ENCODE peak calls at places on chromosomes 4 and X, in seven cellular contexts. D is A549, X is MM.1S, G is OCI-LY7, B is mammary epithelial cell, N is neuronal stem cell, R is trophoblast cell. U is an unnamed sample.

GRCh38 chr4:67638157-67638556 is 62.8 kb downstream of the UBA6 start:
- DNase-seq in X (no peak), D (no peak), N (no peak), G (no peak), R (no peak), B (no peak), U (no peak)

GRCh38 chr4:75321484-75321883 is 192.7 kb downstream of the RCHY1 start:
- DNase-seq in R (no peak), G (no peak), X (no peak), D (no peak), N (no peak), B (no peak), U (no peak)

GRCh38 chrX:131068945-131069719 is 11.0 kb downstream of the ARHGAP36 start:
- DNase-seq in B (no peak), R (peak), G (no peak), X (no peak), N (peak), D (peak), U (no peak)

GRCh38 chrX:112734250-112734649 is 54.5 kb upstream of the LHFPL1 start:
- DNase-seq in B (no peak), X (no peak), D (no peak), R (no peak), G (peak), N (no peak), U (no peak)

GRCh38 chrX:22712942-22713341 is 286.8 kb upstream of the DDX53 start:
- DNase-seq in G (no peak), D (no peak), B (no peak), X (no peak), R (no peak), N (no peak), U (no peak)

GRCh38 chr4:17521595-17521994 is 6.6 kb downstream of the CLRN2 start:
- DNase-seq in G (no peak), N (no peak), D (no peak), B (no peak), R (no peak), X (no peak), U (no peak)

GRCh38 chr4:94548571-94548970 is 96.8 kb downstream of the PDLIM5 start:
- DNase-seq in N (no peak), G (no peak), R (no peak), X (no peak), B (peak), D (peak), U (peak)

GRCh38 chr4:13851541-13851940 is 224.0 kb upstream of the BOD1L1 start:
- DNase-seq in X (no peak), R (no peak), N (no peak), B (no peak), D (no peak), G (no peak), U (no peak)

GRCh38 chrX:12378263-12378662 is 240.0 kb downstream of the FRMPD4 start:
- DNase-seq in B (no peak), N (no peak), D (no peak), G (no peak), X (no peak), R (no peak), U (no peak)

GRCh38 chr4:74545488-74545887 is 100.6 kb downstream of the AREG start:
- DNase-seq in D (no peak), N (no peak), B (peak), G (no peak), R (peak), X (no peak), U (no peak)

GRCh38 chrX:130228871-130229270 is 39.8 kb downstream of the ZNF280C start:
- DNase-seq in R (no peak), G (no peak), X (no peak), D (no peak), N (no peak), B (no peak), U (no peak)

GRCh38 chr4:825063-825968 is 613 bp downstream of the CPLX1 start:
- DNase-seq in X (no peak), D (no peak), B (no peak), R (no peak), G (no peak), N (peak), U (no peak)

GRCh38 chr4:48290146-48290772 is 20.6 kb upstream of the TEC start:
- DNase-seq in B (peak), X (no peak), R (peak), G (peak), N (no peak), D (peak), U (peak)

GRCh38 chrX:105424729-105425128 is 204.2 kb upstream of the TEX13A start:
- DNase-seq in G (no peak), N (no peak), D (no peak), B (no peak), R (no peak), X (no peak), U (no peak)

GRCh38 chr4:52982246-52982950 is 120.3 kb downstream of the RASL11B start:
- DNase-seq in D (peak), X (no peak), B (peak), R (peak), G (peak), N (peak), U (no peak)

GRCh38 chr4:7610841-7611240 is 176.1 kb upstream of the PSAPL1 start:
- DNase-seq in R (no peak), X (no peak), B (no peak), N (no peak), G (no peak), D (no peak), U (no peak)

GRCh38 chr4:4603067-4603466 is 61.2 kb upstream of the STX18 start:
- DNase-seq in N (no peak), R (no peak), B (no peak), G (no peak), X (no peak), D (no peak), U (no peak)

GRCh38 chrX:112705726-112706125 is 26.0 kb upstream of the LHFPL1 start:
- DNase-seq in N (no peak), D (no peak), B (no peak), X (no peak), R (no peak), G (no peak), U (no peak)

DNA sequence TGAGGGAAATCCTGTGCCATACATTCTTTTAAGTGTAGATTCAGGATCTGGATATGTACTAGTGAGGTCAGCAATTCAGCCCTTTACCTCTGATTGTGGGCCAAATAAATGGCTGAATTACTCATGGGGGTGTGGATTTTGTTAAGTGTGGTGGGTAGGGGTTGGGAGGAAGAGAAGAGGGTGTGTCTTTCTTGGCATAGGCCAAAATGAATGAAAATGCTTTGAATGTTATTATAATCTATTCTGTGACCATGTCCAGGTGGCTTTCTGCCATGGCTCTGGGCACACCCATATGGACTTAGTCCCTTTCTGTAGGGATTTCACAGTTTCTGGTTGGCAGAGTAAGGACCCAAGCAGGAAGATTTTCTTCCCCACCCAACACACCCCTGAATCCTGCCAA is 244.3 kb downstream of the CBR4 start:
- DNase-seq in N (no peak), B (peak), R (no peak), G (no peak), X (no peak), D (no peak), U (peak)
- H3K4me2 ChIP-seq in N (no peak), B (peak), R (no peak), G (no peak), X (no peak), D (peak), U (no peak)

GRCh38 chrX:15269618-15270521 is at the start of gene ASB9:
- DNase-seq in G (no peak), R (peak), N (no peak), X (no peak), B (peak), D (peak), U (peak)
- H3K4me2 ChIP-seq in G (no peak), R (no peak), N (no peak), X (no peak), B (peak), D (peak), U (peak)

DNA sequence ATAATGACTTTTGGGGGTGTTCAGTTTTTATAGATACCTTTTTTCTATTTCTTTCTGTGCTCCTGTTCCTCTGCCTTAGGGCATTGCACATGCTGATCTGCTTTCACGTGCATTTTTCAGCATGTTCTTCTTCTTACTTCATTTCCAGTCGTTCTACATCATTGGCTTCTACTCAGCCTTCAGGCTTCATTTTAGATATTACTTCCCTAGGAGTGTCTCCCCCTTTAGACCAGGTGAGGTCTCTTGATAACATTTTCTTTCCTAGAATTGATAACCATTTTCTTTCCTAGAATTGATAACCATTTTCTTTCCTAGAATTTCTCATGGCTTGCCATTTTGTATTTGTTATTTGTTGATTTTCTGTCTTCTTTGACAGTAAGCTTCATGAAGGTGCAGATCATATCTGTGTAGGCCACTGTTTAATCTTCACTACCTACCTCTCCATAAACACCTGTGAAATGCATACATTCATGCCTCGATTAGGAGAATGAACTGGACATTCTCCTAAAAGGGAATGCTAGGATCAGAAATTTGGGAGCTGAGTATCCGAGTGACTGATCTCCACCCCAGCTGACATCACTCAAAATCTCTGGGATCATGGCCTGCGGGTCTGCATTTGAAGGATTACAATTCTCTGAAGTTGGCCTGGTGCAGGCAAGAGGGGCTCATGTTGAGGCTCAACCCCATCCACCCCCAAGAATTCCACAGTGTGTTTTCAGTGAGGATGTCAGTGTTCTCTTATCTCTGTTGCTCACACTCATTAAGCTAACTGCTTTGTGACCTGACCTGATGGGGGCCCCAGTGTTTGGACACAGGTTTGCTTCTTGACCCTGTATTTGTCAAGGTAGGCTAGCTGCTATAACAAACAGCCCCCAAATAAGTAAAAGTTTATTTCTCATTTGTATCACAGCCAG is 45.7 kb downstream of the GYG2 start:
- DNase-seq in R (no peak), G (no peak), D (no peak), X (no peak), N (no peak), B (no peak), U (no peak)
- H3K4me2 ChIP-seq in R (no peak), G (no peak), D (no peak), X (no peak), N (no peak), B (no peak), U (no peak)

GRCh38 chr4:37561803-37562207 is 124.4 kb downstream of the RELL1 start:
- DNase-seq in G (no peak), X (no peak), N (no peak), B (peak), R (peak), D (no peak), U (peak)

GRCh38 chr4:37568494-37568893 is 117.7 kb downstream of the RELL1 start:
- DNase-seq in G (no peak), N (no peak), D (no peak), R (peak), B (no peak), X (no peak), U (no peak)

GRCh38 chr4:37567781-37568180 is 118.4 kb downstream of the RELL1 start:
- DNase-seq in X (no peak), G (no peak), R (no peak), D (no peak), N (no peak), B (no peak), U (no peak)

GRCh38 chr4:37561196-37561802 is 124.9 kb downstream of the RELL1 start:
- DNase-seq in R (no peak), N (no peak), B (peak), X (no peak), D (no peak), G (no peak), U (peak)

GRCh38 chr4:37562592-37562991 is 123.6 kb downstream of the RELL1 start:
- DNase-seq in R (peak), G (no peak), N (no peak), X (no peak), D (no peak), B (peak), U (peak)
- H3K4me2 ChIP-seq in R (no peak), G (no peak), N (no peak), X (no peak), D (peak), B (no peak), U (no peak)

GRCh38 chr4:113978561-113979156 is 788 bp downstream of the ARSJ start:
- DNase-seq in G (no peak), N (no peak), D (peak), X (no peak), R (no peak), B (peak), U (no peak)

GRCh38 chr4:113975578-113975977 is 3.9 kb downstream of the ARSJ start:
- DNase-seq in B (no peak), R (no peak), D (no peak), N (no peak), G (no peak), X (no peak), U (no peak)

GRCh38 chr4:113979157-113979972 is at the start of gene ARSJ:
- DNase-seq in X (no peak), D (peak), R (no peak), B (peak), G (no peak), N (peak), U (no peak)

GRCh38 chr4:113978105-113978504 is 1.3 kb downstream of the ARSJ start:
- DNase-seq in N (no peak), D (no peak), X (no peak), B (no peak), G (no peak), R (no peak), U (no peak)

DNA sequence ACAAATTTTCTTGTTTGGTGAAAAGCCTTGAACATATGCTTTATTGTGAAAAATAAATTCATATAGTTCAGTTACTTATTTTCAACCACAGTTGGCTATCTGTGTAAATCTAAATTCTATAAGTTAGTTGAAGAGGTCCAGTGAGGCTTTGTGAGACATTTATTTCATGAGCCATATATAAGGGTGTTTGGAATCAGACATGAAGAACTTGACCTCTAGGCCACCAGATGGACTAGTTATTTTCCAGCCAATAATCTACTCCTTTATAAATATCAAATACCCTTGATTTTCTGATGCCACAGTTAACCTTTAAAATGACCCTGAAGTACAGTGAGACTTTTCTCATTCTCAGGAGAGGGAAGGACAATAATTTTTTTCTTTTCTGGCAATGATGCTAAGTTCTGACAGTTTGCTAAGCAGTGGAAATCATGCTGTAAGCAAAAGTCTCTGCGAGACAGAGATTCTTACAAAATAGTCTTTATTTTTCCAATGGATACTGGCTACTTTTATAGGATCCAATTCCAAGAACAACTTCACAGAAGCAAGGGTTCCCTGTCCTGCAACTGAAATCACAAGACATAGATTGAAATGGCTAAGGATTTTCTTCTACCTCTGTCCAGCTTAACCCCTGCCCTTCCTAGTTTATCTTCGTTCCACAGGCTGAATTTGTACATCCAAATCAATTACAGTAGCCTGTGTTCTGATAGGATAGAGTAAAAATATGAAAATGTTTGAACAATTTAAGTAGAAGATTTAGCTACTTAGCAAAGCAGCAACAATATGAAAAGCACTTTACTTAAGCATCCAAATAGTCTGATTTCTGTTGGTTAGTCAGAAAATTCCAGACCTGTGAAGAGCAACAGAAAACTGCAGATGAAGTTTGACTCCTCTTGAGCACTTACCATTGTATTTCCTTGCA is 2.3 kb downstream of the ARSJ start:
- DNase-seq in N (no peak), G (no peak), B (peak), D (no peak), R (no peak), X (no peak), U (no peak)
- H3K4me2 ChIP-seq in N (no peak), G (no peak), B (peak), D (peak), R (peak), X (no peak), U (no peak)

GRCh38 chrX:110741213-110741796 is 54.3 kb downstream of the CHRDL1 start:
- DNase-seq in B (peak), X (no peak), R (peak), D (no peak), N (no peak), G (no peak), U (peak)
- H3K4me2 ChIP-seq in B (no peak), X (no peak), R (no peak), D (no peak), N (no peak), G (no peak), U (peak)

U was measured in PC-9.